ENCODE peak calls at places on chromosomes 5 and 9, in seven cellular contexts. Z is A549, Y is Peyer's patch, X is HCT116, W is uterus, S is H1, A is stomach. G is an unnamed sample.

GRCh38 chr9:124698265-124698664 is 72.8 kb downstream of the NR6A1 start:
- DNase-seq in Z (no peak), Y (no peak), X (no peak), W (no peak), S (no peak), A (no peak), G (no peak)

GRCh38 chr5:132464155-132464939 is 26.2 kb downstream of the IRF1 start:
- DNase-seq in Z (no peak), Y (peak), X (no peak), W (no peak), S (no peak), A (no peak), G (no peak)

GRCh38 chr5:69503144-69503488 is 10.5 kb downstream of the OCLN start:
- DNase-seq in Z (no peak), Y (no peak), X (no peak), W (no peak), S (no peak), A (no peak), G (no peak)

GRCh38 chr5:131693894-131694293 is 58.9 kb upstream of the RAPGEF6 start:
- DNase-seq in Z (no peak), Y (no peak), X (no peak), W (no peak), S (no peak), A (no peak), G (no peak)

GRCh38 chr5:83964235-83964634 is 243.6 kb upstream of the HAPLN1 start:
- DNase-seq in Z (no peak), Y (no peak), X (no peak), W (no peak), S (no peak), A (no peak), G (no peak)

GRCh38 chr9:96620832-96621269 is 1.2 kb upstream of the CDC14B start:
- DNase-seq in Z (no peak), Y (no peak), X (no peak), W (no peak), S (peak), A (no peak), G (no peak)

GRCh38 chr5:74693176-74693575 is 8.1 kb downstream of the HEXB start:
- DNase-seq in Z (no peak), Y (no peak), X (no peak), W (no peak), S (no peak), A (no peak), G (no peak)

GRCh38 chr9:95771556-95772280 is 103.8 kb upstream of the ERCC6L2 start:
- DNase-seq in Z (no peak), Y (no peak), X (no peak), W (peak), S (no peak), A (peak), G (no peak)

GRCh38 chr5:139105621-139106071 is 92.5 kb downstream of the SIL1 start:
- DNase-seq in Z (no peak), Y (no peak), X (no peak), W (peak), S (no peak), A (no peak), G (no peak)

GRCh38 chr9:105280730-105281129 is 36.3 kb downstream of the SLC44A1 start:
- DNase-seq in Z (no peak), Y (no peak), X (no peak), W (no peak), S (no peak), A (no peak), G (no peak)

GRCh38 chr5:13382232-13382631 is 562.3 kb downstream of the DNAH5 start:
- DNase-seq in Z (no peak), Y (no peak), X (no peak), W (no peak), S (no peak), A (no peak), G (no peak)

GRCh38 chr5:109692011-109692410 is 2.3 kb downstream of the MAN2A1 start:
- DNase-seq in Z (no peak), Y (no peak), X (no peak), W (no peak), S (no peak), A (no peak), G (no peak)

GRCh38 chr5:149011084-149011483 is 51.8 kb downstream of the SH3TC2 start:
- DNase-seq in Z (no peak), Y (no peak), X (no peak), W (no peak), S (no peak), A (no peak), G (no peak)

GRCh38 chr9:136759001-136759400 is 958 bp upstream of the LCN8 start:
- DNase-seq in Z (no peak), Y (no peak), X (no peak), W (no peak), S (no peak), A (no peak), G (no peak)

GRCh38 chr9:89919171-89919681 is 314.4 kb downstream of the GADD45G start:
- DNase-seq in Z (no peak), Y (no peak), X (peak), W (no peak), S (peak), A (peak), G (peak)

GRCh38 chr5:61311836-61312808 is 19.9 kb upstream of the ZSWIM6 start:
- DNase-seq in Z (no peak), Y (no peak), X (no peak), W (no peak), S (no peak), A (no peak), G (no peak)

GRCh38 chr5:96913233-96913632 is 22.6 kb upstream of the LNPEP start:
- DNase-seq in Z (no peak), Y (no peak), X (no peak), W (no peak), S (no peak), A (no peak), G (no peak)

GRCh38 chr9:89756891-89757537 is 152.2 kb downstream of the GADD45G start:
- DNase-seq in Z (no peak), Y (no peak), X (no peak), W (no peak), S (no peak), A (peak), G (no peak)

GRCh38 chr5:95845401-95845800 is 22.9 kb upstream of the GLRX start:
- DNase-seq in Z (no peak), Y (no peak), X (no peak), W (no peak), S (no peak), A (no peak), G (no peak)

GRCh38 chr9:37336150-37336549 is 86.3 kb upstream of the GRHPR start:
- DNase-seq in Z (no peak), Y (no peak), X (no peak), W (no peak), S (no peak), A (no peak), G (no peak)

GRCh38 chr5:61299254-61299653 is 32.8 kb upstream of the ZSWIM6 start:
- DNase-seq in Z (no peak), Y (no peak), X (no peak), W (no peak), S (no peak), A (no peak), G (peak)

GRCh38 chr5:101278011-101278687 is 375.1 kb upstream of the ST8SIA4 start:
- DNase-seq in Z (no peak), Y (no peak), X (no peak), W (no peak), S (no peak), A (no peak), G (no peak)

GRCh38 chr5:132012385-132013005 is 1.0 kb upstream of the ACSL6 start:
- DNase-seq in Z (no peak), Y (peak), X (no peak), W (peak), S (peak), A (peak), G (peak)

GRCh38 chr5:43900974-43901373 is 298.0 kb downstream of the NNT start:
- DNase-seq in Z (no peak), Y (no peak), X (no peak), W (no peak), S (no peak), A (no peak), G (no peak)

GRCh38 chr5:159893020-159893695 is 23.1 kb upstream of the ADRA1B start:
- DNase-seq in Z (no peak), Y (no peak), X (no peak), W (no peak), S (no peak), A (no peak), G (no peak)

GRCh38 chr9:91920846-91921350 is 29.1 kb downstream of the ROR2 start:
- DNase-seq in Z (no peak), Y (no peak), X (no peak), W (peak), S (no peak), A (peak), G (no peak)

GRCh38 chr5:143431789-143432188 is 28.3 kb upstream of the NR3C1 start:
- DNase-seq in Z (no peak), Y (no peak), X (no peak), W (no peak), S (no peak), A (no peak), G (no peak)

GRCh38 chr5:124748687-124749594 is 2.5 kb upstream of the ZNF608 start:
- DNase-seq in Z (peak), Y (peak), X (peak), W (peak), S (peak), A (peak), G (peak)

GRCh38 chr9:80097476-80097875 is 525.7 kb downstream of the TLE4 start:
- DNase-seq in Z (no peak), Y (no peak), X (no peak), W (no peak), S (no peak), A (no peak), G (no peak)

GRCh38 chr5:130868186-130868821 is 296.8 kb downstream of the HINT1 start:
- DNase-seq in Z (no peak), Y (no peak), X (no peak), W (no peak), S (no peak), A (no peak), G (no peak)

GRCh38 chr5:54135042-54135441 is 175.3 kb downstream of the ARL15 start:
- DNase-seq in Z (no peak), Y (no peak), X (no peak), W (no peak), S (no peak), A (no peak), G (no peak)

GRCh38 chr9:105842023-105842644 is 147.8 kb downstream of the TMEM38B start:
- DNase-seq in Z (peak), Y (no peak), X (peak), W (no peak), S (no peak), A (no peak), G (no peak)

GRCh38 chr5:10635861-10636350 is 72.0 kb downstream of the ANKRD33B start:
- DNase-seq in Z (no peak), Y (no peak), X (no peak), W (no peak), S (no peak), A (no peak), G (no peak)

GRCh38 chr9:130626249-130626982 is 38.0 kb upstream of the PRDM12 start:
- DNase-seq in Z (no peak), Y (no peak), X (no peak), W (no peak), S (no peak), A (no peak), G (no peak)

GRCh38 chr9:112325600-112325999 is 7.8 kb downstream of the PTBP3 start:
- DNase-seq in Z (no peak), Y (no peak), X (no peak), W (no peak), S (no peak), A (no peak), G (no peak)

GRCh38 chr9:137453643-137454081 is 5.5 kb downstream of the NSMF start:
- DNase-seq in Z (peak), Y (peak), X (no peak), W (peak), S (peak), A (peak), G (no peak)

DNA sequence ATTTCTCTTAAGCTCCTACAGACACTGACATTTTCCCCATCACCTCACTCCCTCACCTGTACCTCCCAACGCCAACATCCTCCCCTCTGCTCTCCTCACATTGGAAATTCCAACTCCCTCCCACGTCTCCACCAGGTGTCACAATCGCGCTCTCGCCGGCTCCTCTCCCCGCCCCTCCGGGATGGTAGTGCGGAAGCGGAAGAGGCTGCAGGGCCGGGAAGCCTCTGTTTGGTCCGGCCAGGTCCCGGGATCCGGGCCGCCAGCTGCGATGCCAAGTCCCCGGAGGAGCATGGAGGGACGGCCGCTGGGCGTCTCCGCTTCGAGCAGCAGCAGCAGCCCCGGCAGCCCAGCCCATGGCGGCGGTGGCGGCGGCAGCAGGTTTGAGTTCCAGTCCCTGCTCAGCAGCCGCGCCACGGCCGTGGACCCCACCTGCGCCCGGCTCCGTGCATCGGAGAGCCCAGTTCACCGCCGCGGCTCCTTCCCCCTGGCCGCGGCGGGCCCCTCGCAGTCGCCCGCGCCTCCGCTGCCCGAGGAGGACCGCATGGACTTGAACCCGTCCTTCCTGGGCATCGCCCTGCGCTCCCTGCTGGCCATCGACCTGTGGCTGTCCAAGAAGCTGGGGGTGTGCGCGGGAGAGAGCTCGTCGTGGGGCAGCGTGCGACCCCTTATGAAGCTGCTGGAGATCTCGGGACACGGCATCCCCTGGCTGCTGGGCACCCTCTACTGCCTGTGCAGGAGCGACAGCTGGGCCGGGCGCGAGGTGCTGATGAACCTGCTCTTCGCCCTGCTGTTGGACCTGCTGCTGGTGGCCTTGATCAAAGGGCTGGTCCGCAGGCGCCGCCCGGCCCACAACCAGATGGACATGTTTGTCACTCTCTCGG is at the start of gene PLPP6:
- DNase-seq in Z (peak), Y (peak), X (peak), W (peak), S (peak), A (peak), G (peak)
- TF ChIP-seq POLR2A in Z (peak), Y (peak), X (no peak), W (peak), S (peak), A (no peak), G (no peak)

GRCh38 chr9:19408693-19409405 is at the start of gene ACER2:
- DNase-seq in Z (peak), Y (peak), X (peak), W (peak), S (peak), A (peak), G (peak)
- TF ChIP-seq POLR2A in Z (peak), Y (peak), X (peak), W (peak), S (peak), A (no peak), G (peak)

GRCh38 chr9:120741701-120742100 is 27.4 kb upstream of the MEGF9 start:
- DNase-seq in Z (no peak), Y (no peak), X (no peak), W (no peak), S (no peak), A (no peak), G (no peak)
- TF ChIP-seq POLR2A in Z (no peak), Y (no peak), X (no peak), W (no peak), S (no peak), A (no peak), G (no peak)

DNA sequence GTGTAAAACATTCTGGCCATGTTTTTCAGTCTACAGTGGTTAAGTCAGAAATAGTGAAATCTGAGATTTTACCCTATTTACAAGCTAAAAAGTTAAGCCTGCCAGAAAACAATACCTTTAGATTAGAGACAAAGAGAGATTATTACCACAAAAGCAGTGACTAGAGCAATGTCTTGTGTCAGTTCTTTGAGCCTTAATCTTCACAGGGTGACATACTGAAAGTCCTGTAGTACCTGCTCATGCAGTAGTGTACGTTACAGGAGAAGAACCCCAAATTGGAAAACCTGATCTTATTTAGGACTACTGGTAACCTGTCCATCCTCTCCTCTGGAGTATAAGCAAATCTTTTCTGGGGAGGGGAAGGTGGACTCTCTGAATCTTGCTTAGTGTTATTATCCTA is 55.6 kb downstream of the ERBIN start:
- DNase-seq in Z (no peak), Y (no peak), X (no peak), W (no peak), S (no peak), A (no peak), G (no peak)
- TF ChIP-seq POLR2A in Z (no peak), Y (no peak), X (no peak), W (no peak), S (no peak), A (no peak), G (no peak)

DNA sequence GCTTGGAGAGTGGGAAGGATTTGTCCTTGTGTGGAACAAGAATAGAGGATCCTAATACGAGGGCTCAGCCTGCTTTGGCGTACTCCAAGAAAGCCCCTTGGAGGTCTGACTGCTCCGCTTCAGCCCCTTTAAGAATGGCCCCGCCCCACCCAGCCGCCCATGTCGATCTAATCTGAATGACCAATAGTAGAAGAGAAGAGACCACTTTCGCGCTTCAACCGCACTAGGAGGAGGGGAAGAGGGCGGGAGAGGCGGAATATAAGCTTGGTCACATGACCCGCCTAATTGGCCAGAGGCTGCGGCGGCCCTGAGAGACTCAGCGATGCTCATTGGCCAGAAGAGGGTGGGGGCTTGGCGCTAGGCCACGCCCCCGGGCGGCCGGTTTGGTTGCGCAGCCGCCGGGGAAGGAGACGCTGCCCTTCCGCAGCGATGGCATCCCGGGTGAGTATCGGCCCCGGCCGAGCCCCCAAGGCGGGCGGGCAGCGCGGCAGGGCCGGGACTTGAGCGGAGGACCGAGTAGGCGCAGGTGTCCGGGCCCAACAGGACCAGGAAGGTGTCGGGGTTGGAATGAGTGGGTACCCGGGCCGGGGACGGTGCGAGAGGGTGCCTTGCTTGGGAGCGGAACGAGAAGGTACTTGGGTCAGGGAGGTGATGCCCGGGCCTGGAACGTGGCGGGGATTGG is at the start of gene MIGA2:
- DNase-seq in Z (peak), Y (peak), X (peak), W (peak), S (peak), A (peak), G (no peak)
- TF ChIP-seq POLR2A in Z (peak), Y (peak), X (peak), W (peak), S (peak), A (no peak), G (no peak)

GRCh38 chr5:135289651-135290050 is 109.4 kb downstream of the MACROH2A1 start:
- DNase-seq in Z (no peak), Y (no peak), X (no peak), W (no peak), S (no peak), A (no peak), G (no peak)
- TF ChIP-seq POLR2A in Z (no peak), Y (no peak), X (no peak), W (no peak), S (no peak), A (no peak), G (no peak)

DNA sequence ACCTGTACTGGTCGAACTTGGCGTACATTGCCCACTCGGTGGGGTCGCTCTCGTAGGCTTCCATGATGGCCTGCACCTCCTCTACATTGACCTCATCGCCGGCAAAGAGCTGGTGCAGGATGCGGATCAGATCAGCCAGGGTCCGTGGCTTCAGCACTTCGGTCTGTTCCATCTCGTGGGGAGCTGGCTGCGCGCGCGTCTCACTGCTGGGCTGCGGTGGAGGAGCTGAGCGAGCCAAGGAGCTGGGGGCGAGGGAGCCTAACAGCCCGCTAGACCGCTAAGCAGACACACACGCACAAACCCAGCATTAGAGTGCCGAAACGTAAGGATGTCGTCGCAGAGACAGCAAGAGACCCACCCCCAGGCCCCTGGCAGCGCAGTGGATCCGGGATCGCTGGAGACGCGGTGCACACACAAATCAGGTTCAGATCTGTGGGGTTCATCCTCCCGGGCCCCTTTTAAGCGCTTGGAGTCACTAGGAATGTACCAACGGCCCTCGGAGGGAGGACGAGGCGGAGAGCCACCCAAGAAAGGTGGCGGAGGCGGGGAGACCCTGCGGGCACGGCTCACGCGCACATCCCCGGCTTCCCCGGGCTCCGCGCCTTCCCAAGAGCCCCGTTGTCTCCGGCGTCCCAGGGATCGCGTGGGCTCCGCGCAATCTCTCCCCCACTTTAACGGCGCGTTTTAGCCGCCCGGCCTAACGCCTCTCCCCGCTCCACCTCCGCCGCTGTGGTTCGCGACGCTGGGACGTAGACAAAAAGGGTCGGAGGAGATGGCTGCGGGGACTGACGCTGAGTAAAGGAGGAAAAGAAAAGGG is at the start of gene CDO1:
- DNase-seq in Z (no peak), Y (peak), X (no peak), W (peak), S (peak), A (no peak), G (no peak)
- TF ChIP-seq POLR2A in Z (no peak), Y (no peak), X (no peak), W (no peak), S (peak), A (no peak), G (peak)